ENCODE peak calls at places on chromosome 13, in six cellular contexts. One of them, this sample, is unnamed.

GRCh38 chr13:21344662-21345176 is 114.4 kb downstream of the ZDHHC20 start:
- DNase-seq in CD4-positive, alpha-beta T cell: no peak
- DNase-seq in stomach: no peak
- DNase-seq in Peyer's patch: no peak
- DNase-seq in HFF-Myc: no peak
- DNase-seq in uterus: no peak
- DNase-seq in this sample: no peak

GRCh38 chr13:20415694-20416107 is 110.0 kb downstream of the CRYL1 start:
- DNase-seq in CD4-positive, alpha-beta T cell: no peak
- DNase-seq in stomach: no peak
- DNase-seq in Peyer's patch: no peak
- DNase-seq in HFF-Myc: no peak
- DNase-seq in uterus: no peak
- DNase-seq in this sample: no peak

GRCh38 chr13:20553309-20553708 is 13.6 kb upstream of the IFT88 start:
- DNase-seq in CD4-positive, alpha-beta T cell: no peak
- DNase-seq in stomach: no peak
- DNase-seq in Peyer's patch: no peak
- DNase-seq in HFF-Myc: no peak
- DNase-seq in uterus: no peak
- DNase-seq in this sample: no peak

GRCh38 chr13:75830842-75831241 is 194.7 kb downstream of the LMO7 start:
- DNase-seq in CD4-positive, alpha-beta T cell: no peak
- DNase-seq in stomach: no peak
- DNase-seq in Peyer's patch: no peak
- DNase-seq in HFF-Myc: peak; percentile 11
- DNase-seq in uterus: no peak
- DNase-seq in this sample: no peak

GRCh38 chr13:100130930-100131511 is 42.1 kb downstream of the PCCA start:
- DNase-seq in CD4-positive, alpha-beta T cell: no peak
- DNase-seq in stomach: no peak
- DNase-seq in Peyer's patch: no peak
- DNase-seq in HFF-Myc: no peak
- DNase-seq in uterus: no peak
- DNase-seq in this sample: no peak

GRCh38 chr13:36357231-36357630 is 11.0 kb upstream of the SPART start:
- DNase-seq in CD4-positive, alpha-beta T cell: no peak
- DNase-seq in stomach: no peak
- DNase-seq in Peyer's patch: no peak
- DNase-seq in HFF-Myc: no peak
- DNase-seq in uterus: no peak
- DNase-seq in this sample: no peak

GRCh38 chr13:110305949-110306339 is 1.0 kb downstream of the COL4A1 start:
- DNase-seq in CD4-positive, alpha-beta T cell: no peak
- DNase-seq in stomach: no peak
- DNase-seq in Peyer's patch: no peak
- DNase-seq in HFF-Myc: no peak
- DNase-seq in uterus: no peak
- DNase-seq in this sample: no peak

GRCh38 chr13:33034897-33035296 is 18.7 kb downstream of the KL start:
- DNase-seq in CD4-positive, alpha-beta T cell: no peak
- DNase-seq in stomach: no peak
- DNase-seq in Peyer's patch: no peak
- DNase-seq in HFF-Myc: no peak
- DNase-seq in uterus: no peak
- DNase-seq in this sample: no peak

GRCh38 chr13:76425930-76426329 is 460.3 kb downstream of the KCTD12 start:
- DNase-seq in CD4-positive, alpha-beta T cell: no peak
- DNase-seq in stomach: no peak
- DNase-seq in Peyer's patch: no peak
- DNase-seq in HFF-Myc: peak; percentile 35
- DNase-seq in uterus: no peak
- DNase-seq in this sample: no peak

GRCh38 chr13:109744512-109745051 is 41.8 kb downstream of the IRS2 start:
- DNase-seq in CD4-positive, alpha-beta T cell: no peak
- DNase-seq in stomach: no peak
- DNase-seq in Peyer's patch: peak; percentile 53
- DNase-seq in HFF-Myc: peak; percentile 84
- DNase-seq in uterus: peak; percentile 67
- DNase-seq in this sample: no peak

GRCh38 chr13:110329798-110330461 is 22.8 kb downstream of the COL4A2 start:
- DNase-seq in CD4-positive, alpha-beta T cell: no peak
- DNase-seq in stomach: no peak
- DNase-seq in Peyer's patch: no peak
- DNase-seq in HFF-Myc: no peak
- DNase-seq in uterus: no peak
- DNase-seq in this sample: no peak

GRCh38 chr13:54185785-54186184 is 1157.2 kb downstream of the OLFM4 start:
- DNase-seq in CD4-positive, alpha-beta T cell: no peak
- DNase-seq in stomach: no peak
- DNase-seq in Peyer's patch: no peak
- DNase-seq in HFF-Myc: no peak
- DNase-seq in uterus: no peak
- DNase-seq in this sample: no peak

GRCh38 chr13:41639237-41639904 is 182.0 kb downstream of the RGCC start:
- DNase-seq in CD4-positive, alpha-beta T cell: no peak
- DNase-seq in stomach: no peak
- DNase-seq in Peyer's patch: no peak
- DNase-seq in HFF-Myc: no peak
- DNase-seq in uterus: no peak
- DNase-seq in this sample: no peak

GRCh38 chr13:67223024-67223423 is 7.1 kb downstream of the PCDH9 start:
- DNase-seq in CD4-positive, alpha-beta T cell: no peak
- DNase-seq in stomach: no peak
- DNase-seq in Peyer's patch: no peak
- DNase-seq in HFF-Myc: no peak
- DNase-seq in uterus: no peak
- DNase-seq in this sample: no peak

GRCh38 chr13:49502954-49503353 is 7.2 kb downstream of the PHF11 start:
- DNase-seq in CD4-positive, alpha-beta T cell: no peak
- DNase-seq in stomach: no peak
- DNase-seq in Peyer's patch: no peak
- DNase-seq in HFF-Myc: no peak
- DNase-seq in uterus: peak; percentile 27
- DNase-seq in this sample: no peak

GRCh38 chr13:30618938-30619289 is 1.2 kb downstream of the USPL1 start:
- DNase-seq in CD4-positive, alpha-beta T cell: no peak
- DNase-seq in stomach: no peak
- DNase-seq in Peyer's patch: no peak
- DNase-seq in HFF-Myc: no peak
- DNase-seq in uterus: no peak
- DNase-seq in this sample: no peak

GRCh38 chr13:31504918-31505317 is 234.4 kb upstream of the RXFP2 start:
- DNase-seq in CD4-positive, alpha-beta T cell: no peak
- DNase-seq in stomach: no peak
- DNase-seq in Peyer's patch: no peak
- DNase-seq in HFF-Myc: no peak
- DNase-seq in uterus: no peak
- DNase-seq in this sample: no peak

GRCh38 chr13:41461527-41462124 is 4.3 kb downstream of the RGCC start:
- DNase-seq in CD4-positive, alpha-beta T cell: no peak
- DNase-seq in stomach: no peak
- DNase-seq in Peyer's patch: no peak
- DNase-seq in HFF-Myc: no peak
- DNase-seq in uterus: no peak
- DNase-seq in this sample: no peak

GRCh38 chr13:110225609-110226008 is 81.3 kb downstream of the COL4A1 start:
- DNase-seq in CD4-positive, alpha-beta T cell: no peak
- DNase-seq in stomach: no peak
- DNase-seq in Peyer's patch: no peak
- DNase-seq in HFF-Myc: no peak
- DNase-seq in uterus: no peak
- DNase-seq in this sample: no peak

GRCh38 chr13:37295046-37295445 is 189.6 kb upstream of the CSNK1A1L start:
- DNase-seq in CD4-positive, alpha-beta T cell: no peak
- DNase-seq in stomach: peak; percentile 70
- DNase-seq in Peyer's patch: no peak
- DNase-seq in HFF-Myc: no peak
- DNase-seq in uterus: no peak
- DNase-seq in this sample: no peak

GRCh38 chr13:107144432-107144831 is 576.5 kb upstream of the ARGLU1 start:
- DNase-seq in CD4-positive, alpha-beta T cell: no peak
- DNase-seq in stomach: no peak
- DNase-seq in Peyer's patch: no peak
- DNase-seq in HFF-Myc: no peak
- DNase-seq in uterus: no peak
- DNase-seq in this sample: no peak

GRCh38 chr13:85590231-85590931 is 208.8 kb downstream of the SLITRK6 start:
- DNase-seq in CD4-positive, alpha-beta T cell: no peak
- DNase-seq in stomach: no peak
- DNase-seq in Peyer's patch: no peak
- DNase-seq in HFF-Myc: peak; percentile 32
- DNase-seq in uterus: no peak
- DNase-seq in this sample: no peak

GRCh38 chr13:59914556-59914955 is 249.2 kb downstream of the DIAPH3 start:
- DNase-seq in CD4-positive, alpha-beta T cell: no peak
- DNase-seq in stomach: no peak
- DNase-seq in Peyer's patch: no peak
- DNase-seq in HFF-Myc: no peak
- DNase-seq in uterus: no peak
- DNase-seq in this sample: no peak

GRCh38 chr13:72692884-72693514 is 34.4 kb downstream of the MZT1 start:
- DNase-seq in CD4-positive, alpha-beta T cell: no peak
- DNase-seq in stomach: no peak
- DNase-seq in Peyer's patch: no peak
- DNase-seq in HFF-Myc: no peak
- DNase-seq in uterus: no peak
- DNase-seq in this sample: no peak

DNA sequence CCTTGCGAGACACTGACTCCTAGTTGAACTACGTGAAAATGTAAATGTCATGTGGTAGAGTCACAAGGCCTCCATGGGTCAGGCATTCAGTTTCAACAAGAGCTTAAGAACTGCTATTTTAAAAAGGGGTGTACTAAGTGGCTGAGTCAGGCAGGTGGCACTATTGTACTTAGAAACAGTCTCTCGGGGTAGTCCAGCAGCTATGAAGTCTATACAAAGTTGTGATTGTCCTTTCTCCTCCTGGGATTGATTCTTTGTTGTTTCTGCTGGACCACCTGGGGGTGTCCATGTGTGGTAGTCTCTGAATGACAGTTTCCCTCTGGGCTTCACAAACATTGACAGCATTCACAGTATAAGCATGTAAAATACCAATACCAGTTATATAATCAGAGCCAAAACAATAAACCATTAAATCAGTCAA is 33.0 kb downstream of the UGGT2 start:
- DNase-seq in CD4-positive, alpha-beta T cell: no peak
- DNase-seq in stomach: peak; percentile 49
- DNase-seq in Peyer's patch: peak; percentile 57
- DNase-seq in HFF-Myc: peak; percentile 36
- DNase-seq in uterus: no peak
- DNase-seq in this sample: no peak
- TF ChIP-seq CTCF in CD4-positive, alpha-beta T cell: no peak
- TF ChIP-seq CTCF in stomach: no peak
- TF ChIP-seq CTCF in Peyer's patch: no peak
- TF ChIP-seq CTCF in HFF-Myc: peak; percentile 57
- TF ChIP-seq CTCF in uterus: peak; percentile 42
- TF ChIP-seq CTCF in this sample: peak; percentile 52

DNA sequence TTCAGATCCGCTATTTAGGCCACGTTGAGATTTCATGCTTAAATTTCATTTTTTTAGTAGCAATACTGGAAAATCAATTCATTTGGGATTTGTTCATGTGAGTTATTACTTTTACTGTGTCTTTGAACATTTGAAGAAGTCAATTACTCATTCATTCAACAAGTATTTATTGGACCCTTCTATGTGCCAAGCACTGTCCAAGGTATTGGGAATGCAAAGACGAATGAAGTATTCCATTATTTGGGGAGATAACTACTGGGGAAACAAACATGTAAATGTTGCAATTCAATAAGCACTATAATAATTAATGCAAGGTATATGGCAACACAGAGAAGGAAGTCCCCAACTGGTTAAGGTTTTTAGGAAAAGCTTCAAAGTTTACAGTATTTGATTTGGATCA is 5.7 kb downstream of the CDK8 start:
- DNase-seq in CD4-positive, alpha-beta T cell: no peak
- DNase-seq in stomach: no peak
- DNase-seq in Peyer's patch: no peak
- DNase-seq in HFF-Myc: no peak
- DNase-seq in uterus: no peak
- DNase-seq in this sample: no peak
- TF ChIP-seq CTCF in CD4-positive, alpha-beta T cell: no peak
- TF ChIP-seq CTCF in stomach: no peak
- TF ChIP-seq CTCF in Peyer's patch: no peak
- TF ChIP-seq CTCF in HFF-Myc: no peak
- TF ChIP-seq CTCF in uterus: no peak
- TF ChIP-seq CTCF in this sample: no peak

DNA sequence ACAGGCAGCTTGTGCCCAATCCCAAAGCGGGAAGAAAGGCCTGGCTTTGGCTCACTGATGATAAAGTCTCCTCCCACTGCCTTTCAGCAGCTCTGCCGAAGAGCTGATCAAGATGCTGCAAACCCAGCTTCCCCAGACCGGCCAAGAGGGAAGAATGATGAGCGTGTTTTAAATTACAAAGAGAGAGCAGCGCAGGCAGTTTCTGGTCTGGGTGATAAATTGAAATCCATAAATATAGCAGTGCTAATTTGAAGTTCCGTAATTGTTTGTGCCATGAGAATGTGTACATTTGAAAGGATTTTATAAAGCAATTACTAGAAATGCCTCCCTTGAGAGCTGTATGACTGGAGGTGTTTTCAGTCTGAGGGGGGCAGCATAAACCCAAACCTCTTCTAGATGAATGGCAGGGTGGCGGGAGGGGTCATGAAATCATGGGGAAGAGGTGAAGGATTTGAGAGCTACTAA is 171.8 kb downstream of the STK24 start:
- DNase-seq in CD4-positive, alpha-beta T cell: no peak
- DNase-seq in stomach: no peak
- DNase-seq in Peyer's patch: no peak
- DNase-seq in HFF-Myc: no peak
- DNase-seq in uterus: no peak
- DNase-seq in this sample: no peak
- TF ChIP-seq CTCF in CD4-positive, alpha-beta T cell: no peak
- TF ChIP-seq CTCF in stomach: no peak
- TF ChIP-seq CTCF in Peyer's patch: no peak
- TF ChIP-seq CTCF in HFF-Myc: no peak
- TF ChIP-seq CTCF in uterus: no peak
- TF ChIP-seq CTCF in this sample: no peak

DNA sequence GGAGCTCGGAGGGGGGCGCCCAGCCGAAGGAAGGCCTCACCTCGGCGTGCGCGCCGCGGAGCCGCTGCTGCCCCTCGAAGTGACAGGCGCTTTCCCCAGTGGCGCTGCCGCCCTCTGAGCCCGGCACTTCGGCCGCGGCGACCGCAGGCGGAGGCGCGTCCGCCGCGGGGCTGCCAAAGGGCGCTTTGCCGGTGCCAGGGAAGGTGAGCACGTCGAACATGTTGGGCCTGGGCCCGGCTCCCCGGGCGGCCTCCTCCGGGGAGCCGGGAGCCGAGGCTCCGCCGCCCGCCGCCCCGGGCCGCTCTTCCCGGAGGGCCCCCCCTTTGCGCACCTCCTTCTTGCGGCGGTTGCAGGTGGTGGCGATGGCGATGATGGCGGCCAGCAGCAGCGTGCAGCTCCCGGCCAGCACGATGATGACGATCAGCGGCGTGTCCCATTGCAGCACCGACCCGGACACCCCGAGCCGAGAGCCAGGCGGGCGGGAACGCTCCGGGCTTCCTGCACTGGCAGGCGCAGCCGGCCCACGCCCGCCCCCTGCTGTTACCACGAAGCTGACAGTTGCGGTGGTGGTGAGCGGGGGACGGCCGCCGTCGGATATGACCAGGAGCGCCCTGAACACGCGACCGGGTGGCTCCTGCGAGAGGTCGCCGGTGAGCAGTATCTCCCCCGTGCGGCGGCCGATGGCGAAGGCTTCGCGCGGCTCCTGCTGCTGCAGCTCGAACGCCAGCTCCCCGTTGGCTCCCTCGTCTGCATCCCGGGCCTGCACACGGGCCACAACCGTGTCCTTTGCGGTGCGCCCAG is 2.5 kb downstream of the PCDH8 start:
- DNase-seq in CD4-positive, alpha-beta T cell: no peak
- DNase-seq in stomach: no peak
- DNase-seq in Peyer's patch: peak; percentile 54
- DNase-seq in HFF-Myc: no peak
- DNase-seq in uterus: no peak
- DNase-seq in this sample: no peak
- TF ChIP-seq CTCF in CD4-positive, alpha-beta T cell: no peak
- TF ChIP-seq CTCF in stomach: no peak
- TF ChIP-seq CTCF in Peyer's patch: no peak
- TF ChIP-seq CTCF in HFF-Myc: peak; percentile 10
- TF ChIP-seq CTCF in uterus: no peak
- TF ChIP-seq CTCF in this sample: no peak

This sample was measured in CD14-positive monocyte.